ENCODE peak calls at places on chromosomes 13 and 19, in six cellular contexts. N, D, O, L, H and V are unnamed samples.
A peak's percentile ranks its signal among the peaks of the same experiment; 100 is the strongest.

GRCh38 chr13:113350065-113350937 is 13.6 kb downstream of the GRTP1 start:
- DNase-seq in L (peak; percentile 31), D (no peak), H (no peak), O (no peak), N (no peak), V (no peak)

GRCh38 chr13:49641810-49642291 is 13.5 kb downstream of the ARL11 start:
- DNase-seq in N (no peak), L (peak; percentile 89), H (peak; percentile 36), O (no peak), D (no peak), V (peak; percentile 43)

GRCh38 chr13:99796175-99796819 is 175.3 kb downstream of the ZIC5 start:
- DNase-seq in D (peak; percentile 32), N (peak; percentile 16), L (no peak), H (peak; percentile 56), O (no peak), V (peak; percentile 18)

GRCh38 chr13:39767791-39768564 is 112.5 kb downstream of the COG6 start:
- DNase-seq in H (no peak), N (no peak), O (no peak), D (no peak), L (no peak), V (no peak)

GRCh38 chr13:40789275-40790231 is at the start of gene SLC25A15:
- DNase-seq in L (peak; percentile 90), O (peak; percentile 87), D (peak; percentile 84), N (peak; percentile 82), H (peak; percentile 81), V (peak; percentile 90)

GRCh38 chr13:66992183-66992582 is 238.0 kb downstream of the PCDH9 start:
- DNase-seq in O (no peak), D (no peak), L (no peak), N (peak; percentile 89), H (no peak), V (peak; percentile 47)

GRCh38 chr13:48246097-48246496 is 13.1 kb downstream of the ITM2B start:
- DNase-seq in D (no peak), O (no peak), H (no peak), N (no peak), L (no peak), V (no peak)

GRCh38 chr13:20902438-20903163 is at the start of gene XPO4:
- DNase-seq in N (peak; percentile 81), L (peak; percentile 88), D (peak; percentile 86), H (peak; percentile 86), O (peak; percentile 80), V (peak; percentile 82)

GRCh38 chr13:89982406-89983085 is 1364.9 kb upstream of the MIR17HG start:
- DNase-seq in N (no peak), L (no peak), D (no peak), O (no peak), H (no peak), V (no peak)

GRCh38 chr19:3981736-3982681 is 3.3 kb downstream of the EEF2 start:
- DNase-seq in L (no peak), D (no peak), N (no peak), H (no peak), O (no peak), V (no peak)

GRCh38 chr19:4077800-4078683 is 11.3 kb upstream of the ZBTB7A start:
- DNase-seq in D (peak; percentile 63), L (peak; percentile 87), N (peak; percentile 25), O (peak; percentile 63), H (peak; percentile 20), V (no peak)

GRCh38 chr13:28239374-28239773 is 101.0 kb downstream of the PAN3 start:
- DNase-seq in D (no peak), O (no peak), N (no peak), H (no peak), L (no peak), V (no peak)

GRCh38 chr13:113654591-113655357 is 3.2 kb downstream of the ATP4B start:
- DNase-seq in D (no peak), N (no peak), O (peak; percentile 22), H (no peak), L (peak; percentile 38), V (no peak)

GRCh38 chr19:1050989-1051788 is 11.3 kb downstream of the ABCA7 start:
- DNase-seq in H (no peak), D (no peak), L (no peak), N (no peak), O (no peak), V (no peak)

GRCh38 chr13:86692291-86692690 is 893.1 kb upstream of the SLITRK6 start:
- DNase-seq in D (no peak), N (no peak), L (no peak), O (no peak), H (no peak), V (no peak)

GRCh38 chr19:48925240-48925843 is 8.2 kb upstream of the DHDH start:
- DNase-seq in L (no peak), D (no peak), O (no peak), N (no peak), H (peak; percentile 67), V (peak; percentile 97)

GRCh38 chr19:18326772-18327171 is 3.9 kb upstream of the LSM4 start:
- DNase-seq in D (no peak), L (no peak), N (no peak), H (no peak), O (no peak), V (no peak)

GRCh38 chr13:98951266-98951665 is 26.6 kb downstream of the DOCK9 start:
- DNase-seq in H (no peak), O (no peak), N (no peak), D (no peak), L (no peak), V (no peak)

GRCh38 chr19:49155005-49155826 is at the start of gene HRC:
- DNase-seq in L (no peak), H (no peak), D (no peak), N (no peak), O (no peak), V (no peak)

GRCh38 chr19:55585658-55586339 is 5.2 kb upstream of the ZNF579 start:
- DNase-seq in N (peak; percentile 68), L (peak; percentile 89), O (peak; percentile 76), H (no peak), D (no peak), V (no peak)

GRCh38 chr19:42989851-42990250 is 36.4 kb downstream of the PSG11 start:
- DNase-seq in H (no peak), D (no peak), L (no peak), O (no peak), N (no peak), V (peak; percentile 47)

GRCh38 chr19:58549664-58550361 is 5.1 kb downstream of the CHMP2A start:
- DNase-seq in N (no peak), L (no peak), D (no peak), O (no peak), H (no peak), V (no peak)

GRCh38 chr13:59834801-59835200 is 328.9 kb downstream of the DIAPH3 start:
- DNase-seq in N (no peak), H (no peak), L (no peak), D (no peak), O (no peak), V (no peak)

GRCh38 chr13:50842246-50842645 is 1.2 kb downstream of the DLEU7 start:
- DNase-seq in N (no peak), L (no peak), H (no peak), O (no peak), D (no peak), V (no peak)
- H3K4me3 ChIP-seq in N (no peak overlapping the region), L (no peak overlapping the region), H (no peak overlapping the region), O (no peak overlapping the region), D (no peak overlapping the region), V (no peak overlapping the region)

DNA sequence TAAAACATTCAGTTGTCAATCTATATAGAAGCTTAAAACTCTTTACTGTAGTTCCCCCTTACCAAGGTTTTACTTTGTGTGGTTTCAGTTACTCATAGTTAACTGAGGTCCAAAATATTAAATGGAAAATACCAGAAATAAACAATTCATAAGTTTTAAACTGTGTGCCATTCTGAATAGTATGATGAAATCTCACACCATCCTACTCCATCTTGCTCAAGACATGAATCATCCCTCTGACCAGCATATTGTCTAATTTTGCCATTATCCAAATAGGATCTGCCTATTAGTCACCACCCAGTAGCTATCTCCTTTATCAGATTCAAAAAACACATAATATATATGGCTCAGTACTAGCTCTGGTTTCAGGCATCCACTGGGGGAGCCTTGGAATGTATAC is 22.4 kb downstream of the ZNF571 start:
- DNase-seq in D (no peak), H (no peak), N (no peak), O (no peak), L (no peak), V (no peak)
- H3K9me3 ChIP-seq in D (peaks cover 38% of the 10 kb centered on the region), H (peaks cover 16% of the 10 kb centered on the region), N (peaks cover 3% of the 10 kb centered on the region), O (peaks cover 42% of the 10 kb centered on the region), L (no peaks in the 10 kb centered on the region), V (peaks cover 44% of the 10 kb centered on the region)

DNA sequence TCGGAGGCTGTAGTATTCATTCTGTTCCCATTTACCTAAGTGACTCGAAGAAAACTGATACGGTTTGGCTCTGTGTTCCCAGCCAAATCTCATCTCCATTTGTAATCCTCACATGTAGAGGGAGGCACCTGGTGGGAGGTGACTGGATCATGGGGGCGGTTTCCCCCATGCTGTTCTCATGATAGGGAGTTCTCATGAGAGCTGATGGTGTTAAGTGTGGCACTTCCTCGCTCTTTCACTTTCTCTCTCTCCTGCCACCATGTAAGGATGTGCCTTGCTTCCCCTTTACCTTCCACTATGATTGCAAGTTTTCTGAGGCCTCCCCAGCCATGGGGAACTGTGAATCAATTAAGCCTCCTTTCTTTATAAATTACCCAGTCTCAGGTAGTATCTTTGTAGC is 23.5 kb downstream of the SLAIN1 start:
- DNase-seq in O (no peak), L (no peak), D (no peak), N (no peak), H (no peak), V (no peak)
- H3K27me3 ChIP-seq in O (no peaks in the 10 kb centered on the region), L (no peaks in the 10 kb centered on the region), D (no peaks in the 10 kb centered on the region), N (no peaks in the 10 kb centered on the region), H (no peaks in the 10 kb centered on the region), V (no peaks in the 10 kb centered on the region)

GRCh38 chr13:25044071-25044470 is 51.9 kb upstream of the PABPC3 start:
- DNase-seq in O (no peak), N (no peak), L (no peak), H (no peak), D (no peak), V (no peak)

GRCh38 chr13:25042141-25042540 is 53.8 kb upstream of the PABPC3 start:
- DNase-seq in O (no peak), D (no peak), L (no peak), N (no peak), H (no peak), V (no peak)

GRCh38 chr13:25046274-25046984 is 49.5 kb upstream of the PABPC3 start:
- DNase-seq in H (no peak), D (no peak), N (no peak), L (no peak), O (no peak), V (no peak)

GRCh38 chr13:25051065-25051464 is 44.9 kb upstream of the PABPC3 start:
- DNase-seq in N (no peak), L (no peak), D (no peak), H (no peak), O (no peak), V (no peak)

DNA sequence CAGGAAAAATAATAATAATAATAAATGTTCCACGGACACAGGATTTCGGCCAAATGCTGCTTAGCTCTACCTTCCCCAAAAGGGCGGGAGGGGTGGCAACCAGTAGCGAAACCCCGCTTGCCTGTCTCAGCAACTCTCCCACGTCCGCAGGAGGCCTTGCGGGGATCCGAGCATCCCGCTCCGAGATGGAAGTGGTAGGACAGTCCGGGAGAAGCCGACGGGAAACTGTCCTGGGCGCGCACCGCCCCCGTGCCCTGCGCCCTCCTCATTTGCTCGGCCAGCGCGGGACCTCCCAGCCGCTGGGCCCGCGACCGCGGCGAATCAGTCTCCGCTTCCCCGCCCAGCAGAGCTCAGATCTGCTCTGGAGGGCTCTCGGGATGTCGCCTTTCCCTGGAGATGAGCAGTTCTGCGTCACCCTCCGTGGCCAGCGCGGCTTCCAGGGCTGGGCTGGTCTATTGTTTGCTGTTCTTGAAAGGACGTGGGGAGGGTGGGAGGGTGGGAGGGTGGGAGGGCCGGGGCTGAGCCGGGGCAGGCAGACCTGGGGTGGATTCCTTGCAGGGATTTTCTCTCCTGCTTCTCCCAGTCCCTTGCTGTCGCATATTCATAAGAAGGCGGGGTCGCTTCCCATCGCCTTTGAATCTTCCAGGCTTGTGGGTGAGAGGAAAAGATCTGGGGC is 48.8 kb upstream of the PABPC3 start:
- DNase-seq in H (no peak), N (no peak), L (no peak), D (no peak), O (no peak), V (peak; percentile 16)
- H3K4me3 ChIP-seq in H (no peak overlapping the region), N (peak overlapping the region; percentile 23), L (peak overlapping the region; percentile 19), D (no peak overlapping the region), O (peak overlapping the region; percentile 18), V (peak overlapping the region; percentile 31)